ENCODE peak calls at places on chromosomes 11 and 22, in six cellular contexts. S, U, G, E, B and P are unnamed samples.

GRCh38 chr11:15006139-15006759 is 34.1 kb upstream of the CALCA start:
- DNase-seq in S (peak; percentile 3), U (peak; percentile 45), G (peak; percentile 47), E (peak; percentile 58), B (peak; percentile 26), P (peak; percentile 70)

GRCh38 chr11:7668911-7669310 is 4.4 kb downstream of the CYB5R2 start:
- DNase-seq in S (no peak), U (no peak), G (no peak), E (no peak), B (no peak), P (no peak)

GRCh38 chr22:38564669-38565068 is 5.3 kb downstream of the DMC1 start:
- DNase-seq in S (no peak), U (no peak), G (no peak), E (no peak), B (no peak), P (peak; percentile 59)

GRCh38 chr11:2558861-2559526 is 114.2 kb downstream of the KCNQ1 start:
- DNase-seq in S (no peak), U (no peak), G (no peak), E (no peak), B (no peak), P (no peak)

GRCh38 chr11:72787262-72788104 is 6.4 kb downstream of the STARD10 start:
- DNase-seq in S (peak; percentile 46), U (peak; percentile 81), G (no peak), E (no peak), B (peak; percentile 70), P (no peak)

GRCh38 chr11:123137496-123138270 is 57.4 kb downstream of the CLMP start:
- DNase-seq in S (peak; percentile 85), U (peak; percentile 66), G (no peak), E (no peak), B (peak; percentile 75), P (peak; percentile 92)

GRCh38 chr11:67668191-67668551 is 6.3 kb downstream of the ALDH3B2 start:
- DNase-seq in S (no peak), U (no peak), G (no peak), E (no peak), B (no peak), P (no peak)

GRCh38 chr22:31605851-31606585 is 56.0 kb downstream of the PISD start:
- DNase-seq in S (no peak), U (peak; percentile 56), G (no peak), E (no peak), B (no peak), P (no peak)

GRCh38 chr11:110022548-110022947 is 70.6 kb upstream of the ZC3H12C start:
- DNase-seq in S (no peak), U (no peak), G (no peak), E (no peak), B (no peak), P (no peak)

GRCh38 chr11:41461057-41461681 is 1.7 kb upstream of the LRRC4C start:
- DNase-seq in S (no peak), U (peak; percentile 41), G (peak; percentile 1), E (peak; percentile 27), B (peak; percentile 26), P (peak; percentile 13)

GRCh38 chr22:50319503-50319951 is 7.3 kb downstream of the DENND6B start:
- DNase-seq in S (no peak), U (no peak), G (no peak), E (no peak), B (no peak), P (no peak)

GRCh38 chr22:46122511-46122971 is 27.8 kb upstream of the PPARA start:
- DNase-seq in S (peak; percentile 95), U (peak; percentile 80), G (peak; percentile 8), E (peak; percentile 67), B (peak; percentile 84), P (peak; percentile 80)

GRCh38 chr11:29019960-29020683 is 911.9 kb downstream of the METTL15 start:
- DNase-seq in S (no peak), U (peak; percentile 28), G (peak; percentile 29), E (no peak), B (peak; percentile 53), P (peak; percentile 44)

GRCh38 chr11:23931443-23931842 is 565.4 kb upstream of the LUZP2 start:
- DNase-seq in S (no peak), U (no peak), G (no peak), E (no peak), B (no peak), P (no peak)

GRCh38 chr22:31947296-31947695 is 3.0 kb downstream of the YWHAH start:
- DNase-seq in S (no peak), U (no peak), G (no peak), E (peak; percentile 50), B (no peak), P (no peak)

GRCh38 chr22:49007013-49007653 is 820.5 kb downstream of the BRD1 start:
- DNase-seq in S (peak; percentile 16), U (peak; percentile 3), G (no peak), E (no peak), B (no peak), P (no peak)

GRCh38 chr11:4211991-4212390 is 117.4 kb downstream of the RRM1 start:
- DNase-seq in S (peak; percentile 38), U (no peak), G (no peak), E (no peak), B (peak; percentile 58), P (no peak)

GRCh38 chr11:69686856-69687255 is 11.7 kb upstream of the LTO1 start:
- DNase-seq in S (no peak), U (no peak), G (no peak), E (no peak), B (no peak), P (no peak)

GRCh38 chr11:10288316-10288715 is 5.7 kb downstream of the SBF2 start:
- DNase-seq in S (no peak), U (no peak), G (no peak), E (peak; percentile 20), B (no peak), P (no peak)

GRCh38 chr11:1548221-1549070 is 23.6 kb downstream of the DUSP8 start:
- DNase-seq in S (peak; percentile 76), U (peak; percentile 89), G (peak; percentile 62), E (no peak), B (peak; percentile 56), P (peak; percentile 74)

GRCh38 chr22:45170001-45170466 is 6.3 kb downstream of the NUP50 start:
- DNase-seq in S (no peak), U (no peak), G (no peak), E (peak; percentile 39), B (no peak), P (no peak)

GRCh38 chr22:45919504-45920286 is 57.3 kb downstream of the WNT7B start:
- DNase-seq in S (no peak), U (no peak), G (no peak), E (no peak), B (no peak), P (no peak)

GRCh38 chr11:83292709-83293435 is 6.7 kb upstream of the CCDC90B start:
- DNase-seq in S (peak; percentile 40), U (peak; percentile 83), G (peak; percentile 39), E (peak; percentile 72), B (peak; percentile 85), P (peak; percentile 93)

GRCh38 chr22:27424319-27424718 is 377.2 kb downstream of the MN1 start:
- DNase-seq in S (peak; percentile 36), U (no peak), G (no peak), E (no peak), B (no peak), P (peak; percentile 59)

GRCh38 chr11:69397732-69398131 is 83.7 kb upstream of the LINC01488 start:
- DNase-seq in S (no peak), U (no peak), G (no peak), E (no peak), B (no peak), P (no peak)

GRCh38 chr22:46671824-46672432 is 51.7 kb downstream of the GRAMD4 start:
- DNase-seq in S (no peak), U (peak; percentile 34), G (no peak), E (no peak), B (no peak), P (no peak)

GRCh38 chr22:47059701-47060161 is 297.3 kb downstream of the TBC1D22A start:
- DNase-seq in S (no peak), U (no peak), G (no peak), E (no peak), B (no peak), P (no peak)

GRCh38 chr11:66012946-66013761 is 1.3 kb downstream of the CST6 start:
- DNase-seq in S (no peak), U (no peak), G (no peak), E (no peak), B (no peak), P (no peak)

GRCh38 chr11:1732421-1733008 is 17.9 kb downstream of the IFITM10 start:
- DNase-seq in S (no peak), U (no peak), G (no peak), E (no peak), B (no peak), P (peak; percentile 18)

GRCh38 chr22:50701428-50702154 is 29.0 kb downstream of the SHANK3 start:
- DNase-seq in S (no peak), U (no peak), G (no peak), E (no peak), B (no peak), P (no peak)

GRCh38 chr11:2775083-2775625 is 75.4 kb upstream of the KCNQ1OT1 start:
- DNase-seq in S (no peak), U (no peak), G (no peak), E (peak; percentile 81), B (no peak), P (no peak)

GRCh38 chr11:69492201-69492991 is 10.9 kb downstream of the LINC01488 start:
- DNase-seq in S (no peak), U (no peak), G (no peak), E (no peak), B (no peak), P (peak; percentile 33)

GRCh38 chr11:76658231-76658630 is 12.3 kb downstream of the LRRC32 start:
- DNase-seq in S (no peak), U (no peak), G (no peak), E (no peak), B (no peak), P (no peak)
- TF ChIP-seq EZH2phosphoT487 in S (no peak), U (no peak), G (no peak), E (no peak), B (no peak), P (no peak)

GRCh38 chr11:102138223-102138622 is 28.0 kb downstream of the YAP1 start:
- DNase-seq in S (no peak), U (no peak), G (no peak), E (no peak), B (no peak), P (peak; percentile 26)
- H3K27ac ChIP-seq in S (peak overlapping the region; percentile 95), U (peak overlapping the region; percentile 25), G (peak overlapping the region; percentile 9), E (no peak overlapping the region), B (no peak overlapping the region), P (peak overlapping the region; percentile 91)

DNA sequence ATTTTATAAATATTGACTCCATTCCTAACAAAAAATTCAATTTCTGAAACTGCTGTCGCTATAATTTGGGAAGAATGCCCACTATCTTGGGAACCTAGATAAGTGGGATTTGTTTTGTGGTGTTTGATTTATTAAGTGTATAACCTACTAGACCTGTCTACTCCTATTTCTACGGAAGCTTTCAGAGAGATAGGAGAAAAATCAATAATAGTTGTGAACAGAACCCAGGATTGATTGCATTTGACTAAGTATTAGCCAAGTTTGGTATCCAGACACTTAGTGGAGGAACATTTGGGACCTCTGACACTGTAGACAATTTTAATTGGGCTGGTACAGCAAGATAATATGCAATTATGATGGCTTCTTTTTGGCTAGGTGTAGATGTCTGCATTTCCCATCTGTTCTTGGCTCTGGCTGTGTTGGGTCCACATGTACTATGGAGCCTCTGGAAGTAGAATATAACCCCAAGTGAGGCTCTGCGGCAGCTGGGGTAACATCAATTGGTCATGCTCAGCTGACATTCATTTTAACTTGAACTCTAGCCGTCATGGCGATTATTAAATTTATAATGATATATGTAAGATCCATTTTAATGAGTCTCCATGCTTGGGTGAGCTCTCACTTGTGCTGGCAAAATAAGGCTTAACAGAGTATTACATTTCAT is 111.5 kb upstream of the E2F8 start:
- DNase-seq in S (no peak), U (no peak), G (no peak), E (no peak), B (no peak), P (no peak)
- TF ChIP-seq EZH2phosphoT487 in S (no peak), U (no peak), G (no peak), E (no peak), B (no peak), P (no peak)

GRCh38 chr11:92512204-92512569 is 287.6 kb downstream of the FAT3 start:
- DNase-seq in S (no peak), U (no peak), G (no peak), E (no peak), B (no peak), P (no peak)
- H3K27ac ChIP-seq in S (no peak overlapping the region), U (no peak overlapping the region), G (no peak overlapping the region), E (no peak overlapping the region), B (no peak overlapping the region), P (no peak overlapping the region)